ENCODE peak calls at places on chromosomes 16 and 17, in nine cellular contexts. J is MCF 10A; V is posterior cingulate gyrus; A is fibroblast of the conjunctiva; B is CD4-positive, alpha-beta memory T cell; U is left ventricle myocardium inferior; T is hepatic stellate cell; Q is mesendoderm; H is KG1. M is an unnamed sample.

GRCh38 chr16:67240506-67240905 is 6.8 kb downstream of the FHOD1 start:
- DNase-seq in B (no peak), J (peak), T (peak), Q (no peak), H (no peak), A (no peak), U (no peak), V (no peak), M (no peak)

GRCh38 chr17:51427259-51428255 is 167.2 kb downstream of the UTP18 start:
- DNase-seq in J (no peak), B (peak), Q (no peak), A (peak), V (no peak), U (no peak), H (no peak), T (no peak), M (no peak)

GRCh38 chr16:79816081-79816497 is 215.6 kb upstream of the MAF start:
- DNase-seq in Q (no peak), B (no peak), A (no peak), T (no peak), U (peak), H (no peak), V (no peak), J (no peak), M (no peak)

GRCh38 chr17:44044092-44044491 is 22.4 kb downstream of the LSM12 start:
- DNase-seq in H (no peak), Q (no peak), U (no peak), B (no peak), J (peak), A (peak), V (no peak), T (no peak), M (peak)

GRCh38 chr17:77304746-77305473 is 164.1 kb downstream of the SEC14L1 start:
- DNase-seq in T (no peak), B (no peak), A (no peak), J (no peak), Q (no peak), V (no peak), H (no peak), U (no peak), M (no peak)

GRCh38 chr17:21213491-21214014 is 408 bp downstream of the TMEM11 start:
- DNase-seq in H (no peak), Q (no peak), U (no peak), J (no peak), B (no peak), T (no peak), V (no peak), A (no peak), M (no peak)

GRCh38 chr17:55383771-55384679 is 37.6 kb downstream of the MMD start:
- DNase-seq in B (no peak), Q (no peak), A (no peak), V (no peak), J (no peak), T (no peak), H (no peak), U (no peak), M (no peak)

GRCh38 chr17:50844117-50844700 is 8.8 kb downstream of the WFIKKN2 start:
- DNase-seq in J (no peak), V (peak), B (no peak), T (no peak), A (no peak), Q (no peak), H (no peak), U (no peak), M (no peak)

GRCh38 chr17:53757559-53757958 is 65.2 kb upstream of the KIF2B start:
- DNase-seq in J (no peak), B (no peak), U (no peak), Q (no peak), H (no peak), A (no peak), T (no peak), V (no peak), M (no peak)

GRCh38 chr16:17602678-17603077 is 131.9 kb upstream of the XYLT1 start:
- DNase-seq in J (no peak), T (no peak), U (no peak), A (no peak), Q (no peak), V (no peak), H (no peak), B (no peak), M (no peak)

GRCh38 chr17:43018932-43019331 is 3.3 kb downstream of the VAT1 start:
- DNase-seq in A (no peak), V (no peak), U (no peak), T (no peak), B (no peak), Q (no peak), H (no peak), J (no peak), M (no peak)

GRCh38 chr16:6836771-6837170 is 495.9 kb upstream of the RBFOX1 start:
- DNase-seq in U (no peak), T (no peak), B (no peak), A (no peak), H (no peak), V (no peak), J (no peak), Q (no peak), M (no peak)

GRCh38 chr16:65598626-65599025 is 476.8 kb upstream of the CDH11 start:
- DNase-seq in U (no peak), T (no peak), Q (no peak), B (no peak), H (no peak), J (no peak), V (no peak), A (no peak), M (no peak)

GRCh38 chr16:67571464-67571863 is 9.1 kb downstream of the CTCF start:
- DNase-seq in B (no peak), J (no peak), Q (no peak), U (no peak), V (no peak), H (no peak), A (no peak), T (no peak), M (no peak)

GRCh38 chr17:77164483-77165030 is 23.8 kb downstream of the SEC14L1 start:
- DNase-seq in V (no peak), J (no peak), T (no peak), Q (no peak), A (no peak), B (no peak), U (no peak), H (no peak), M (no peak)

GRCh38 chr16:16045311-16045710 is 95.9 kb downstream of the ABCC1 start:
- DNase-seq in U (no peak), T (no peak), A (no peak), H (no peak), Q (no peak), B (no peak), J (peak), V (no peak), M (no peak)

GRCh38 chr16:17416461-17417221 is 54.1 kb downstream of the XYLT1 start:
- DNase-seq in T (peak), V (peak), U (peak), J (no peak), A (no peak), B (peak), H (no peak), Q (peak), M (no peak)

GRCh38 chr16:12917246-12917645 is 15.8 kb downstream of the SHISA9 start:
- DNase-seq in V (no peak), H (no peak), U (no peak), T (no peak), A (no peak), Q (no peak), B (no peak), J (no peak), M (no peak)

GRCh38 chr16:89037261-89038152 is 56.1 kb upstream of the ACSF3 start:
- DNase-seq in Q (peak), H (no peak), B (peak), A (no peak), J (peak), V (no peak), T (peak), U (no peak), M (no peak)